ENCODE peak calls at places on chromosome 1, in four cellular contexts. V, K, G and U are unnamed samples.

GRCh38 chr1:214588963-214589597 is 13.9 kb upstream of the CENPF start:
- ATAC-seq in G (no peak), K (no peak), V (no peak), U (no peak)

GRCh38 chr1:235876292-235876914 is 9.7 kb upstream of the LYST start:
- ATAC-seq in V (no peak), G (peak; percentile 68), K (no peak), U (no peak)

GRCh38 chr1:66285618-66286270 is 248.2 kb upstream of the SGIP1 start:
- ATAC-seq in V (no peak), K (no peak), G (no peak), U (no peak)

GRCh38 chr1:76868154-76868882 is 1.0 kb downstream of the ST6GALNAC5 start:
- ATAC-seq in G (peak; percentile 26), V (peak; percentile 69), K (no peak), U (peak; percentile 64)

GRCh38 chr1:183029591-183030000 is 6.4 kb downstream of the LAMC1 start:
- ATAC-seq in K (no peak), G (no peak), V (no peak), U (peak; percentile 21)

GRCh38 chr1:11216074-11216473 is 26.9 kb downstream of the ANGPTL7 start:
- ATAC-seq in G (no peak), K (no peak), V (no peak), U (no peak)

GRCh38 chr1:226630592-226630991 is 82.0 kb downstream of the STUM start:
- ATAC-seq in K (no peak), G (no peak), V (no peak), U (no peak)

GRCh38 chr1:99527078-99527477 is 118.8 kb upstream of the PALMD start:
- ATAC-seq in V (peak; percentile 44), K (no peak), G (no peak), U (no peak)

GRCh38 chr1:207995576-207995975 is 84.7 kb upstream of the CD34 start:
- ATAC-seq in G (no peak), K (no peak), V (no peak), U (no peak)

GRCh38 chr1:112431038-112431437 is 35.0 kb downstream of the CTTNBP2NL start:
- ATAC-seq in V (peak; percentile 55), G (no peak), K (no peak), U (peak; percentile 31)

GRCh38 chr1:164716992-164717703 is 158.2 kb downstream of the PBX1 start:
- ATAC-seq in G (no peak), K (no peak), V (no peak), U (no peak)

GRCh38 chr1:64291931-64292330 is 88.5 kb downstream of the UBE2U start:
- ATAC-seq in V (no peak), K (no peak), G (no peak), U (no peak)

GRCh38 chr1:61266738-61267137 is 184.4 kb downstream of the NFIA start:
- ATAC-seq in G (no peak), K (no peak), V (no peak), U (no peak)

GRCh38 chr1:99917214-99917613 is 52.6 kb upstream of the SLC35A3 start:
- ATAC-seq in K (peak; percentile 77), G (no peak), V (no peak), U (no peak)

GRCh38 chr1:27561126-27561899 is 42.6 kb downstream of the AHDC1 start:
- ATAC-seq in V (no peak), K (no peak), G (no peak), U (no peak)

GRCh38 chr1:100926240-100926639 is 30.4 kb downstream of the SLC30A7 start:
- ATAC-seq in K (no peak), V (no peak), G (no peak), U (no peak)

GRCh38 chr1:56566994-56567393 is 12.4 kb downstream of the PLPP3 start:
- ATAC-seq in K (no peak), V (no peak), G (no peak), U (no peak)

GRCh38 chr1:25462732-25463131 is 32.0 kb downstream of the MACO1 start:
- ATAC-seq in K (peak; percentile 44), V (peak; percentile 80), G (no peak), U (no peak)

GRCh38 chr1:67482733-67483482 is 52.7 kb upstream of the SERBP1 start:
- ATAC-seq in G (no peak), V (no peak), K (no peak), U (no peak)